ENCODE peak calls at places on chromosomes 13 and 19, in four cellular contexts. M is left ventricle myocardium superior, S is caudate nucleus, I is SHP77. J is an unnamed sample.
A peak's percentile ranks its signal among the peaks of the same experiment; 100 is the strongest.

GRCh38 chr13:105255472-105255871 is 1280.0 kb downstream of the EFNB2 start:
- DNase-seq in M (no peak), S (no peak), I (no peak), J (no peak)

GRCh38 chr19:33797821-33798633 is 1.4 kb downstream of the KCTD15 start:
- DNase-seq in M (peak; percentile 76), S (no peak), I (no peak), J (peak; percentile 76)

GRCh38 chr19:45211751-45212381 is 33.3 kb downstream of the BLOC1S3 start:
- DNase-seq in M (peak; percentile 75), S (no peak), I (no peak), J (peak; percentile 81)

GRCh38 chr19:23914402-23915286 is at the start of gene ZNF726:
- DNase-seq in M (peak; percentile 85), S (peak; percentile 68), I (peak; percentile 80), J (peak; percentile 89)

GRCh38 chr13:29648760-29649159 is 53.3 kb upstream of the SLC7A1 start:
- DNase-seq in M (no peak), S (no peak), I (no peak), J (no peak)

GRCh38 chr13:106357198-106357597 is 178.3 kb downstream of the EFNB2 start:
- DNase-seq in M (no peak), S (no peak), I (no peak), J (no peak)

GRCh38 chr19:51020988-51021651 is 1.6 kb upstream of the KLK10 start:
- DNase-seq in M (no peak), S (no peak), I (peak; percentile 63), J (no peak)

GRCh38 chr13:32001392-32001768 is 30.2 kb upstream of the FRY start:
- DNase-seq in M (peak; percentile 63), S (no peak), I (peak; percentile 16), J (no peak)

GRCh38 chr19:38841180-38841766 is 8.5 kb downstream of the HNRNPL start:
- DNase-seq in M (no peak), S (no peak), I (no peak), J (no peak)

GRCh38 chr13:43732726-43733125 is 54.0 kb downstream of the ENOX1 start:
- DNase-seq in M (no peak), S (no peak), I (no peak), J (no peak)

J was measured in Right ventricle myocardium inferior.